ENCODE peak calls at places on chromosome 19, in seven cellular contexts. T, A, C, W, N, E and Y are unnamed samples.

GRCh38 chr19:3404324-3405260 is 38.2 kb downstream of the NFIC start:
- DNase-seq in T (no peak), A (peak; percentile 94), C (no peak), W (no peak), N (no peak), E (peak; percentile 91), Y (no peak)

GRCh38 chr19:57903298-57904174 is 12.9 kb downstream of the ZNF417 start:
- DNase-seq in T (no peak), A (peak; percentile 76), C (no peak), W (peak; percentile 33), N (no peak), E (no peak), Y (peak; percentile 16)

GRCh38 chr19:54523403-54523802 is 20.8 kb downstream of the LAIR2 start:
- DNase-seq in T (no peak), A (no peak), C (no peak), W (no peak), N (no peak), E (no peak), Y (peak; percentile 57)

GRCh38 chr19:7992575-7992974 is 12.9 kb downstream of the ELAVL1 start:
- DNase-seq in T (no peak), A (no peak), C (no peak), W (no peak), N (no peak), E (no peak), Y (no peak)

GRCh38 chr19:44807162-44807561 is 1.7 kb upstream of the BCAM start:
- DNase-seq in T (no peak), A (no peak), C (no peak), W (no peak), N (no peak), E (peak; percentile 73), Y (peak; percentile 88)

GRCh38 chr19:50647879-50648615 is 1.2 kb upstream of the C19orf81 start:
- DNase-seq in T (no peak), A (no peak), C (no peak), W (no peak), N (no peak), E (no peak), Y (no peak)

GRCh38 chr19:10712041-10712440 is 5.8 kb upstream of the DNM2 start:
- DNase-seq in T (no peak), A (no peak), C (no peak), W (no peak), N (no peak), E (no peak), Y (no peak)

GRCh38 chr19:30071871-30072270 is 129.8 kb downstream of the URI1 start:
- DNase-seq in T (no peak), A (no peak), C (no peak), W (no peak), N (no peak), E (peak; percentile 34), Y (no peak)

GRCh38 chr19:32817252-32817912 is 52.2 kb downstream of the SLC7A9 start:
- DNase-seq in T (no peak), A (no peak), C (no peak), W (no peak), N (no peak), E (no peak), Y (no peak)

GRCh38 chr19:48501446-48501960 is 10.1 kb downstream of the LMTK3 start:
- DNase-seq in T (no peak), A (no peak), C (peak; percentile 82), W (peak; percentile 97), N (no peak), E (peak; percentile 87), Y (no peak)

GRCh38 chr19:11420894-11421606 is 1.9 kb upstream of the RGL3 start:
- DNase-seq in T (peak; percentile 40), A (no peak), C (peak; percentile 58), W (peak; percentile 65), N (peak; percentile 62), E (no peak), Y (no peak)

GRCh38 chr19:11264452-11265176 is 2.3 kb upstream of the DOCK6 start:
- DNase-seq in T (no peak), A (no peak), C (no peak), W (no peak), N (peak; percentile 61), E (peak; percentile 93), Y (peak; percentile 68)

GRCh38 chr19:50695251-50696064 is 24.1 kb downstream of the SHANK1 start:
- DNase-seq in T (no peak), A (no peak), C (peak; percentile 90), W (peak; percentile 85), N (peak; percentile 75), E (no peak), Y (peak; percentile 28)

GRCh38 chr19:9362905-9363304 is at the start of gene ZNF177:
- DNase-seq in T (no peak), A (peak; percentile 22), C (no peak), W (no peak), N (peak; percentile 28), E (no peak), Y (no peak)

GRCh38 chr19:1508507-1508856 is 4.3 kb downstream of the ADAMTSL5 start:
- DNase-seq in T (no peak), A (no peak), C (no peak), W (no peak), N (no peak), E (no peak), Y (no peak)

GRCh38 chr19:57615346-57615745 is 1.3 kb downstream of the ZNF134 start:
- DNase-seq in T (no peak), A (no peak), C (no peak), W (no peak), N (no peak), E (no peak), Y (no peak)

GRCh38 chr19:19300613-19301012 is 19.7 kb downstream of the SUGP1 start:
- DNase-seq in T (no peak), A (no peak), C (no peak), W (no peak), N (no peak), E (no peak), Y (no peak)

GRCh38 chr19:30449673-30450072 is 77.5 kb downstream of the ZNF536 start:
- DNase-seq in T (no peak), A (no peak), C (no peak), W (peak; percentile 72), N (no peak), E (peak; percentile 0), Y (no peak)

GRCh38 chr19:30070970-30071632 is 129.1 kb downstream of the URI1 start:
- DNase-seq in T (no peak), A (no peak), C (no peak), W (no peak), N (no peak), E (peak; percentile 48), Y (no peak)

GRCh38 chr19:36449059-36449670 is 30.7 kb upstream of the ZFP82 start:
- DNase-seq in T (no peak), A (no peak), C (no peak), W (no peak), N (no peak), E (no peak), Y (no peak)

GRCh38 chr19:48121909-48122371 is 11.3 kb upstream of the PLA2G4C start:
- DNase-seq in T (no peak), A (no peak), C (no peak), W (no peak), N (peak; percentile 82), E (no peak), Y (peak; percentile 32)

GRCh38 chr19:1650627-1651009 is 1.8 kb downstream of the TCF3 start:
- DNase-seq in T (no peak), A (peak; percentile 16), C (no peak), W (peak; percentile 66), N (no peak), E (no peak), Y (peak; percentile 9)

DNA sequence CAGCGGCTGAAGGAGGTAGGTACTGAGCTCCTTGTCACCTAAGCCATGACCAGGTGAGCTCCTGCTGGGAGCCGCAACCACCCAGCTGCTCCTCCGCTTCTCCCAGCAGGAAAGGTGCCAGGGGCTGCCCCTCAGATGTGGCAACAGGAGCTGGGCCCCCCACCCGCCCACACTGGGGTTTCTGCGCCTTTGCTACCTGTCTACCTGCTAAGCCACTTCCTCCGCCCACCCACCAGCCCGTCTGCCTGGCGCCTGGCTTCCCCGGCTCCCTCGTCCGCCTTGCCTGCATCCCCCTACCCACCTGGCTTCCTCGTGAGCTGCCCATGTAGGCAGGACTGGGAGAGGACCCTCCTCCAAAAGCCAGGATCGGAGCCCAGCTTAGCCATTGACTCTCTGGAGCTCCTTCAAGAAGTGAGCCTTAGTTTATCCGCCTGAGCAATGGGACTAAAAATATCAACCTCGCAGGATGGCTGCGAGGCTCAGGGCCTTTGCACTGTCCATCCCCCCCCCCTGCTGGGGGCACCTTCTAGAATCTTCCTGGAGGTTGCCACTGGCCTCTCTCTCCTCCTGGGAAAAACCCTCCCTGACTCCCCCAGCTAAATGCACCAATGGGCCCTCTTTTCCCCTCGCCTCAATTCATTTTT is 55.8 kb upstream of the KLF2 start:
- DNase-seq in T (no peak), A (no peak), C (no peak), W (no peak), N (no peak), E (no peak), Y (no peak)
- TF ChIP-seq CTCF in T (no peak), A (no peak), C (no peak), W (no peak), N (no peak), E (no peak), Y (no peak)

GRCh38 chr19:43699506-43700367 is 16.1 kb upstream of the IRGC start:
- DNase-seq in T (peak; percentile 18), A (peak; percentile 52), C (peak; percentile 74), W (peak; percentile 91), N (no peak), E (peak; percentile 70), Y (no peak)
- TF ChIP-seq CTCF in T (no peak), A (no peak), C (no peak), W (peak; percentile 40), N (no peak), E (no peak), Y (no peak)

DNA sequence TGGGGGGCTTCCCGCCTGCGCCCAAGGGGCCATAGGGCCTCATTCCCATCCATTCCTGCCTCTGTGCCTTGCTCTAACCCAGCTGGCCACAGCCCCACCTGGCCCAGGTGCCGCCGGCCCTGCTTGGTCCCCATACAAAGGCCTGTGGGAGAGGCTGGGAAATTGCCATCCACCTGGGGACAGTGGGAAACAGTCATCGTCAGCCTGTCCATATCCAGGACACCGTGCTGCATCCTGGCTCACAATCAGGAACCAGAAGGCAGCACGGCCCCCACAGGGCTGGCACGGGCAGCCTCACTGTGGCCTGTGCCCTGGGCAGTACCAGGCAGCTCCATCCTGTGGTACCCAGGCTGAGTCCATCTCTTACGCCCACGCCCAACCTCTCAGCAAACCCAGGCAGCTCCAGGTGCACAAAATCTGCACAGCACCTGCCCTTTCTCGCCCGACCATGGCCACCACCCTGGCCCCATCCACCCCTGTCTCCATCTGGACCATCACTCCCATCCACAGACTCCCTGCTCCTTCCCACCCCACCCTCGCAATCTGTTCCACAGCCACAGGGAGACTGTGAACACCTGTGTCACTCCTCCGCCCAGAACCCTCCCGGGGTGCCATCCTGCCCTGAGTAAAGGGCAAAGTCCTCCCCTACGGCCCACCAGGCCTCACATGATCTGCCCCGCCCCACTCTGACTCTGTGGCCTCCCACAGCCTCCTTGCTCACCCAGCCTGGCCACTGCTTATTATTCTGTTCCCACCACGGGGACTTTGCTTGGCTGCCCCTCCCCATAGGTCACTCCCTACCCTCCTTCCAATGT is 21.1 kb upstream of the FBXO27 start:
- DNase-seq in T (no peak), A (no peak), C (no peak), W (no peak), N (no peak), E (no peak), Y (no peak)
- TF ChIP-seq CTCF in T (no peak), A (no peak), C (no peak), W (no peak), N (no peak), E (no peak), Y (no peak)

GRCh38 chr19:34044011-34044410 is 128.3 kb upstream of the LSM14A start:
- DNase-seq in T (no peak), A (no peak), C (no peak), W (no peak), N (no peak), E (no peak), Y (no peak)

GRCh38 chr19:34041922-34042521 is 130.3 kb upstream of the LSM14A start:
- DNase-seq in T (peak; percentile 25), A (peak; percentile 37), C (peak; percentile 77), W (peak; percentile 78), N (peak; percentile 68), E (peak; percentile 89), Y (no peak)
- TF ChIP-seq CTCF in T (no peak), A (peak; percentile 80), C (peak; percentile 80), W (peak; percentile 98), N (peak; percentile 90), E (peak; percentile 93), Y (peak; percentile 41)